ENCODE peak calls at places on chromosomes 13 and 19, in nine cellular contexts. I, D, E, N, T, U, M, P and C are unnamed samples.
A peak's percentile ranks its signal among the peaks of the same experiment; 100 is the strongest.

GRCh38 chr19:55082023-55082851 is 6.6 kb downstream of the EPS8L1 start:
- DNase-seq in I (no peak), D (no peak), E (peak; percentile 11), N (peak; percentile 53), T (no peak), U (no peak), M (no peak), P (peak; percentile 81), C (peak; percentile 62)

GRCh38 chr19:18848860-18849661 is 17.3 kb downstream of the UPF1 start:
- DNase-seq in I (no peak), D (peak; percentile 67), E (peak; percentile 83), N (no peak), T (peak; percentile 70), U (no peak), M (no peak), P (no peak), C (no peak)

GRCh38 chr13:42394361-42395065 is 122.6 kb downstream of the AKAP11 start:
- DNase-seq in I (no peak), D (no peak), E (no peak), N (no peak), T (no peak), U (no peak), M (no peak), P (no peak), C (no peak)

GRCh38 chr19:52492201-52492960 is 35.1 kb upstream of the ZNF808 start:
- DNase-seq in I (no peak), D (no peak), E (no peak), N (no peak), T (no peak), U (no peak), M (no peak), P (no peak), C (no peak)

GRCh38 chr13:112000888-112001287 is 66.1 kb upstream of the SOX1 start:
- DNase-seq in I (no peak), D (no peak), E (no peak), N (no peak), T (no peak), U (no peak), M (no peak), P (no peak), C (no peak)

GRCh38 chr13:23744315-23744714 is 144.9 kb downstream of the MIPEP start:
- DNase-seq in I (no peak), D (no peak), E (no peak), N (no peak), T (no peak), U (no peak), M (no peak), P (no peak), C (no peak)

GRCh38 chr13:41054212-41054877 is 7.0 kb upstream of the WBP4 start:
- DNase-seq in I (peak; percentile 32), D (peak; percentile 39), E (peak; percentile 53), N (no peak), T (no peak), U (peak; percentile 83), M (no peak), P (no peak), C (peak; percentile 22)

GRCh38 chr13:60032836-60033235 is 130.9 kb downstream of the DIAPH3 start:
- DNase-seq in I (no peak), D (no peak), E (peak; percentile 70), N (no peak), T (no peak), U (no peak), M (no peak), P (no peak), C (no peak)

GRCh38 chr13:99432637-99433542 is 68.4 kb upstream of the TM9SF2 start:
- DNase-seq in I (no peak), D (peak; percentile 15), E (peak; percentile 65), N (peak; percentile 85), T (peak; percentile 58), U (peak; percentile 79), M (peak; percentile 69), P (peak; percentile 37), C (peak; percentile 61)

GRCh38 chr19:1154731-1155351 is 19.2 kb downstream of the SBNO2 start:
- DNase-seq in I (peak; percentile 66), D (peak; percentile 4), E (peak; percentile 93), N (no peak), T (peak; percentile 54), U (no peak), M (peak; percentile 92), P (peak; percentile 61), C (peak; percentile 58)

GRCh38 chr19:28914173-28914572 is 298.8 kb downstream of the UQCRFS1 start:
- DNase-seq in I (no peak), D (no peak), E (no peak), N (no peak), T (no peak), U (no peak), M (no peak), P (no peak), C (no peak)

GRCh38 chr13:114164027-114164426 is 15.0 kb upstream of the CFAP97D2 start:
- DNase-seq in I (no peak), D (no peak), E (no peak), N (no peak), T (no peak), U (no peak), M (no peak), P (no peak), C (no peak)

GRCh38 chr13:95676100-95676774 is 702 bp upstream of the DNAJC3 start:
- DNase-seq in I (peak; percentile 6), D (peak; percentile 31), E (peak; percentile 13), N (no peak), T (no peak), U (peak; percentile 39), M (no peak), P (no peak), C (peak; percentile 6)

GRCh38 chr13:50038266-50038665 is 23.0 kb downstream of the KCNRG start:
- DNase-seq in I (no peak), D (no peak), E (no peak), N (no peak), T (no peak), U (no peak), M (no peak), P (no peak), C (no peak)

GRCh38 chr13:98284677-98285076 is 107.6 kb upstream of the RNF113B start:
- DNase-seq in I (no peak), D (no peak), E (no peak), N (no peak), T (no peak), U (no peak), M (no peak), P (no peak), C (no peak)

GRCh38 chr19:37564624-37565369 is 29.8 kb downstream of the ZNF571 start:
- DNase-seq in I (no peak), D (no peak), E (no peak), N (no peak), T (no peak), U (no peak), M (no peak), P (no peak), C (no peak)

GRCh38 chr13:76455960-76456359 is 430.2 kb downstream of the KCTD12 start:
- DNase-seq in I (no peak), D (no peak), E (peak; percentile 80), N (no peak), T (no peak), U (peak; percentile 69), M (no peak), P (no peak), C (no peak)

GRCh38 chr19:45283443-45284033 is 32.5 kb downstream of the MARK4 start:
- DNase-seq in I (no peak), D (no peak), E (no peak), N (no peak), T (no peak), U (no peak), M (no peak), P (no peak), C (no peak)

GRCh38 chr13:91399189-91400093 is 1.0 kb downstream of the GPC5 start:
- DNase-seq in I (no peak), D (peak; percentile 21), E (no peak), N (peak; percentile 9), T (peak; percentile 37), U (no peak), M (no peak), P (no peak), C (no peak)

GRCh38 chr19:38718747-38719543 is 25.3 kb downstream of the CAPN12 start:
- DNase-seq in I (peak; percentile 77), D (peak; percentile 53), E (peak; percentile 86), N (no peak), T (peak; percentile 77), U (peak; percentile 67), M (no peak), P (peak; percentile 30), C (peak; percentile 61)

GRCh38 chr19:15249912-15250634 is 17.8 kb upstream of the EPHX3 start:
- DNase-seq in I (no peak), D (no peak), E (peak; percentile 81), N (no peak), T (no peak), U (peak; percentile 94), M (peak; percentile 67), P (peak; percentile 49), C (no peak)